ENCODE peak calls at places on chromosomes 16 and 17, in four cellular contexts. P is colonic mucosa, E is astrocyte of the spinal cord, U is mammary epithelial cell. W is an unnamed sample.

GRCh38 chr17:50046667-50047066 is 9.2 kb upstream of the ITGA3 start:
- DNase-seq in P (no peak), E (no peak), U (no peak), W (no peak)

GRCh38 chr16:69031877-69032301 is 73.6 kb upstream of the HAS3 start:
- DNase-seq in P (peak; percentile 90), E (no peak), U (peak; percentile 29), W (no peak)

GRCh38 chr17:64781394-64781793 is 119.3 kb upstream of the SMURF2 start:
- DNase-seq in P (peak; percentile 69), E (no peak), U (peak; percentile 42), W (peak; percentile 82)

GRCh38 chr17:62648954-62649294 is 21.5 kb downstream of the MRC2 start:
- DNase-seq in P (no peak), E (no peak), U (no peak), W (no peak)

GRCh38 chr17:65799454-65799853 is 238.0 kb upstream of the AXIN2 start:
- DNase-seq in P (no peak), E (no peak), U (no peak), W (no peak)

GRCh38 chr17:14061666-14062560 is 7.4 kb upstream of the COX10 start:
- DNase-seq in P (no peak), E (peak; percentile 81), U (peak; percentile 48), W (no peak)

GRCh38 chr16:76946879-76947278 is 244.1 kb upstream of the MON1B start:
- DNase-seq in P (no peak), E (peak; percentile 64), U (peak; percentile 71), W (no peak)

GRCh38 chr16:19294156-19294649 is 8.7 kb downstream of the CLEC19A start:
- DNase-seq in P (no peak), E (no peak), U (no peak), W (peak; percentile 76)

GRCh38 chr17:17797119-17797809 is 39.5 kb downstream of the SREBF1 start:
- DNase-seq in P (no peak), E (no peak), U (no peak), W (no peak)

GRCh38 chr17:66431910-66432309 is 129.5 kb downstream of the PRKCA start:
- DNase-seq in P (no peak), E (peak; percentile 87), U (peak; percentile 75), W (no peak)

GRCh38 chr16:86476956-86477530 is 33.3 kb upstream of the FOXF1 start:
- DNase-seq in P (no peak), E (no peak), U (no peak), W (no peak)
- TF ChIP-seq CTCF in P (no peak), E (no peak), U (no peak), W (no peak)

GRCh38 chr17:21275579-21276339 is 8.8 kb upstream of the MAP2K3 start:
- DNase-seq in P (peak; percentile 97), E (peak; percentile 72), U (peak; percentile 70), W (peak; percentile 89)
- TF ChIP-seq CTCF in P (no peak), E (no peak), U (no peak), W (no peak)

GRCh38 chr17:73351764-73352163 is 40.0 kb upstream of the CDC42EP4 start:
- DNase-seq in P (no peak), E (no peak), U (no peak), W (no peak)

GRCh38 chr17:73349647-73350046 is 37.8 kb upstream of the CDC42EP4 start:
- DNase-seq in P (no peak), E (no peak), U (no peak), W (no peak)

GRCh38 chr17:73354423-73355284 is 42.9 kb upstream of the CDC42EP4 start:
- DNase-seq in P (no peak), E (no peak), U (no peak), W (no peak)

GRCh38 chr17:73350864-73351263 is 39.1 kb upstream of the CDC42EP4 start:
- DNase-seq in P (no peak), E (no peak), U (no peak), W (no peak)

DNA sequence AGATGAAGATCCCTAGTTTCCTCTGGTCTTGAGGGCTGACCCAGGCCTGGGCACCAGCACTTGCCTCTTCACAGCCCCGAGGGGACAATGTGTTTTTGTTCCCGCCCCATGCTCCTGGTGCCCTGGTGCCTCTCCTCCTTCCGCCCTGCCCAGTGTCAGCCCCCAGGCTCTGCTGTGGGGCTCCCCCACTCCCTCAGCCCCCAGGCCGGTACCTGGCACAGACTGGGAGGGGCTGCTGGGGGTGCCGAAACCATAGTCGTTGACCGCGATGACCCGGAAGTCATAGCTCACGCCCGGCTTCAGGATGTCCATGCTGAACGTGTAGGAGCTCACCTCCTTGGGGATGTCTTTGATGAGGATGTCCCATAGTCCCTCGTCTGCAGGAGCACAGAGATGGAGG is 40.5 kb upstream of the CDC42EP4 start:
- DNase-seq in P (no peak), E (no peak), U (no peak), W (no peak)
- TF ChIP-seq CTCF in P (no peak), E (no peak), U (no peak), W (no peak)

DNA sequence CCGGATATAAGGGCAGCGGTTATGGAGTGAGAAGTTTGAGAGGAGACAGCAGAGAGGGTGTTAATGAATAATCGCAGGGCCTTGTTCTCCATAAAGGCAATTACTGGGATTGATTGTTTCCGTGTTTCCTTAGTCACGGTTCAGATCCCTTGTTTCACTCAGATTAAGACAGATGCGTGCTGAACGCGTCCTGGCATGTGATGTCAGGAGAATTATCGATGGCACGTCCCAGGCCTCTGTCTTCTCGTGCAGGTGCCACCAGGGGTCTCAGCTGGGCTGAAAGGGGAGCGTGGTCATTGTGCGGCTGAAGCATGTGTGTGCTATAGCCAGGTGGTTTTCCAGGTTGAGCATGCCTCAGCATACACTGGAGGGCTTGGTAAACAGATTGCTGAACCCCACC is 142.4 kb upstream of the NOL11 start:
- DNase-seq in P (no peak), E (no peak), U (no peak), W (no peak)
- TF ChIP-seq CTCF in P (no peak), E (no peak), U (no peak), W (no peak)

DNA sequence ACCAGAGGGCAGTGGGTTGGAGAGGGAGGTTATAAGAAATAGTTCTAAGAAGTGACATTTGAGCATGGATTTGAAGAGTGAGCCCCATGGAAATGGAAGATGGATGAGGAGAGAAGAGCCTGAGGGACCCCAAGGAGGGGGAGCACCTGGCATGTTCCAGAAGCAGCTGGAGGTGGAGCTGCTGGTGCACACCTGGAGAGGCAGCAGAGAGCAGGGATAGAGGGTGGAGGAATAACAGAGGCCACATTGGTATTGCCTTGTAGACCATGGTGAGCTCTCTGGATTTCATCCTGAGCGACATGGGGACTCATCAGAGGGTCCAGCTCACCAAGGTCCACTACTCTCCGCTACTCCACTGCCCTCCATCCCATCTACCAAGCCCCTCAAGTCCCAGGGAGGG is 22.3 kb upstream of the KDM8 start:
- DNase-seq in P (no peak), E (no peak), U (no peak), W (no peak)
- TF ChIP-seq CTCF in P (no peak), E (no peak), U (peak; percentile 36), W (no peak)

DNA sequence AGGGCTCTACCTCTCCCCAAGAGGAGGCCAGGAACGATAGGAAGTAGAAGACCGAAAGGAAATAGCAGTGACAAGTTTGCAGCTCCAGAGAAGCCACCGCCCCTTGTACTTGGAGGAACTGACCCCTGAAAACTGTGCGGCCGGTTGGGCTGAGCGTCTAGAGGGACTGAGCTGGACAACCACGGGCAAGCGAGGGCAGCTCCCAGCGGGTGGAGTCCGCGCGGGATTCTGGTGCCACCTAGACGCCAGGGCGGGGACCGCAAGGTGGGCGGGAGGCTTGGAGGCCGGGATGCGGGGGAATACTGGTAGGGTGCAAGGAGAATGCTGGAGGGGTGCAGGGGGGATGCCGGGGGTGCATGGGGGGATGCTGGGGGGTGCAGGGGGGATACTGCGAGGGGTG is 1.3 kb upstream of the SLC6A4 start:
- DNase-seq in P (peak; percentile 37), E (peak; percentile 26), U (peak; percentile 30), W (no peak)
- TF ChIP-seq CTCF in P (no peak), E (peak; percentile 46), U (peak; percentile 72), W (no peak)

W was measured in CD14-positive monocyte.